ENCODE peak calls at places on chromosomes 13 and 19, in five cellular contexts. One of them, this sample, is unnamed. For H3K4me1, the result is how much of the 10 kb centered on the place peaks cover.

GRCh38 chr13:104984296-104984818 is 1551.1 kb downstream of the EFNB2 start:
- DNase-seq in spleen: no peak
- DNase-seq in breast epithelium: no peak
- DNase-seq in GM12878: peak
- DNase-seq in stomach: peak
- DNase-seq in this sample: no peak

GRCh38 chr13:30819136-30819875 is 84.0 kb downstream of the ALOX5AP start:
- DNase-seq in spleen: no peak
- DNase-seq in breast epithelium: no peak
- DNase-seq in GM12878: no peak
- DNase-seq in stomach: no peak
- DNase-seq in this sample: no peak

GRCh38 chr19:4182082-4182926 is at the start of the genes ANKRD24 and SIRT6:
- DNase-seq in spleen: peak
- DNase-seq in breast epithelium: peak
- DNase-seq in GM12878: peak
- DNase-seq in stomach: peak
- DNase-seq in this sample: peak

GRCh38 chr19:4357921-4358326 is 14.6 kb downstream of the MPND start:
- DNase-seq in spleen: no peak
- DNase-seq in breast epithelium: no peak
- DNase-seq in GM12878: no peak
- DNase-seq in stomach: no peak
- DNase-seq in this sample: no peak

GRCh38 chr19:46896076-46896794 is 35.4 kb downstream of the ARHGAP35 start:
- DNase-seq in spleen: no peak
- DNase-seq in breast epithelium: no peak
- DNase-seq in GM12878: no peak
- DNase-seq in stomach: no peak
- DNase-seq in this sample: no peak

GRCh38 chr13:110517505-110518149 is 43.9 kb downstream of the RAB20 start:
- DNase-seq in spleen: no peak
- DNase-seq in breast epithelium: no peak
- DNase-seq in GM12878: no peak
- DNase-seq in stomach: no peak
- DNase-seq in this sample: no peak

GRCh38 chr19:39492788-39493187 is 6.0 kb upstream of the DLL3 start:
- DNase-seq in spleen: no peak
- DNase-seq in breast epithelium: no peak
- DNase-seq in GM12878: no peak
- DNase-seq in stomach: no peak
- DNase-seq in this sample: no peak

GRCh38 chr13:102721800-102722231 is 27.0 kb upstream of the METTL21C start:
- DNase-seq in spleen: no peak
- DNase-seq in breast epithelium: no peak
- DNase-seq in GM12878: no peak
- DNase-seq in stomach: no peak
- DNase-seq in this sample: no peak

GRCh38 chr19:34173145-34173956 is 1.0 kb downstream of the LSM14A start:
- DNase-seq in spleen: peak
- DNase-seq in breast epithelium: peak
- DNase-seq in GM12878: no peak
- DNase-seq in stomach: peak
- DNase-seq in this sample: peak

GRCh38 chr19:1465191-1466016 is 13.6 kb downstream of the C19orf25 start:
- DNase-seq in spleen: peak
- DNase-seq in breast epithelium: no peak
- DNase-seq in GM12878: no peak
- DNase-seq in stomach: peak
- DNase-seq in this sample: peak

GRCh38 chr19:1460033-1460995 is 10.4 kb downstream of the APC2 start:
- DNase-seq in spleen: no peak
- DNase-seq in breast epithelium: no peak
- DNase-seq in GM12878: no peak
- DNase-seq in stomach: no peak
- DNase-seq in this sample: no peak

GRCh38 chr19:1459479-1459878 is 9.6 kb downstream of the APC2 start:
- DNase-seq in spleen: no peak
- DNase-seq in breast epithelium: no peak
- DNase-seq in GM12878: no peak
- DNase-seq in stomach: no peak
- DNase-seq in this sample: no peak

GRCh38 chr19:1457892-1458291 is 8.0 kb downstream of the APC2 start:
- DNase-seq in spleen: no peak
- DNase-seq in breast epithelium: no peak
- DNase-seq in GM12878: no peak
- DNase-seq in stomach: no peak
- DNase-seq in this sample: no peak

DNA sequence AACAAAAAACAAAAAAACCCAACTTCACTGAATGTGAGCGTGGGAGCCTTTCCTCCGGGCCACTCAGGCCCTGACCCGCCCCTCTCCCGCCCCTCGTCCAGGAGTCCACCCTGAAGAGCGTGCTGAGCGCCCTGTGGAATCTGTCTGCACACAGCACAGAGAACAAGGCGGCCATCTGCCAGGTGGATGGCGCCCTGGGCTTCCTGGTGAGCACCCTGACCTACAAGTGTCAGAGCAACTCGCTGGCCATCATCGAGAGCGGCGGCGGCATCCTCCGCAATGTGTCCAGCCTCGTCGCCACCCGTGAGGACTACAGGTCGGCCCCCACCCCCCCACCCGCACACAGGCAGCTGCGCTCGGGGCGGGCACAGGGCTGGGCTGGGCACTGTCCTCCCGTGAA is 11.9 kb downstream of the APC2 start:
- DNase-seq in spleen: no peak
- DNase-seq in breast epithelium: no peak
- DNase-seq in GM12878: no peak
- DNase-seq in stomach: no peak
- DNase-seq in this sample: no peak
- H3K4me1 ChIP-seq in spleen: under half
- H3K4me1 ChIP-seq in breast epithelium: under half
- H3K4me1 ChIP-seq in GM12878: under half
- H3K4me1 ChIP-seq in stomach: under half
- H3K4me1 ChIP-seq in this sample: under half

GRCh38 chr19:7197760-7198696 is 96.2 kb downstream of the INSR start:
- DNase-seq in spleen: peak
- DNase-seq in breast epithelium: peak
- DNase-seq in GM12878: peak
- DNase-seq in stomach: peak
- DNase-seq in this sample: peak
- TF ChIP-seq POLR2AphosphoS5 in spleen: peak
- TF ChIP-seq POLR2AphosphoS5 in breast epithelium: peak
- TF ChIP-seq POLR2AphosphoS5 in GM12878: peak
- TF ChIP-seq POLR2AphosphoS5 in stomach: no peak
- TF ChIP-seq POLR2AphosphoS5 in this sample: peak

DNA sequence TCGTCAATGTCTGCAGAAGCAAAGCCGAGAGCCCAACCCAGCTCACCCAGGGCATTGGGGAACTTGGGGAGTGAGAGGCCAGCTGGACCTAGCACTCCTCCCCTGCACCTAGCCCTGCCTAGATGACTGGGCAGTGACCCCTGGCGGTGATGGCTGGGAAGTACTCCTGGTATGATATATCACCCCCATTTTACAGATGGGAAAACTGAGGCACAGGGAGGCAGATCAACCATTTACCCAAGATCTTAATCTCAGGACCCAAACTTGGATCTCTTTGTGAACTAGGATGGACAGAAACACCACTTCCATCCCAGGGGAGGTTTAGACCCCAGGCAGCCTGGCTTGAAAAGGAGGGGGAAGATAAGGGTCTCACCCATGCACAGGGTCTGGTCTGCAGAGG is 43.5 kb downstream of the CCL25 start:
- DNase-seq in spleen: no peak
- DNase-seq in breast epithelium: no peak
- DNase-seq in GM12878: no peak
- DNase-seq in stomach: no peak
- DNase-seq in this sample: no peak
- TF ChIP-seq CTCF in spleen: no peak
- TF ChIP-seq CTCF in breast epithelium: no peak
- TF ChIP-seq CTCF in GM12878: no peak
- TF ChIP-seq CTCF in stomach: no peak
- TF ChIP-seq CTCF in this sample: no peak

GRCh38 chr19:1098177-1099051 is 3.2 kb upstream of the POLR2E start:
- DNase-seq in spleen: peak
- DNase-seq in breast epithelium: no peak
- DNase-seq in GM12878: no peak
- DNase-seq in stomach: peak
- DNase-seq in this sample: no peak
- H3K4me1 ChIP-seq in spleen: half or more
- H3K4me1 ChIP-seq in breast epithelium: under half
- H3K4me1 ChIP-seq in GM12878: under half
- H3K4me1 ChIP-seq in stomach: half or more
- H3K4me1 ChIP-seq in this sample: under half

GRCh38 chr19:35732540-35733179 is 9.6 kb downstream of the IGFLR1 start:
- DNase-seq in spleen: no peak
- DNase-seq in breast epithelium: no peak
- DNase-seq in GM12878: no peak
- DNase-seq in stomach: no peak
- DNase-seq in this sample: no peak

GRCh38 chr19:35731353-35731752 is 10.9 kb downstream of the IGFLR1 start:
- DNase-seq in spleen: no peak
- DNase-seq in breast epithelium: no peak
- DNase-seq in GM12878: no peak
- DNase-seq in stomach: no peak
- DNase-seq in this sample: peak

GRCh38 chr19:35733180-35734125 is 8.8 kb downstream of the IGFLR1 start:
- DNase-seq in spleen: no peak
- DNase-seq in breast epithelium: no peak
- DNase-seq in GM12878: no peak
- DNase-seq in stomach: no peak
- DNase-seq in this sample: no peak

GRCh38 chr19:35730326-35730725 is 11.9 kb downstream of the IGFLR1 start:
- DNase-seq in spleen: no peak
- DNase-seq in breast epithelium: no peak
- DNase-seq in GM12878: no peak
- DNase-seq in stomach: no peak
- DNase-seq in this sample: no peak

DNA sequence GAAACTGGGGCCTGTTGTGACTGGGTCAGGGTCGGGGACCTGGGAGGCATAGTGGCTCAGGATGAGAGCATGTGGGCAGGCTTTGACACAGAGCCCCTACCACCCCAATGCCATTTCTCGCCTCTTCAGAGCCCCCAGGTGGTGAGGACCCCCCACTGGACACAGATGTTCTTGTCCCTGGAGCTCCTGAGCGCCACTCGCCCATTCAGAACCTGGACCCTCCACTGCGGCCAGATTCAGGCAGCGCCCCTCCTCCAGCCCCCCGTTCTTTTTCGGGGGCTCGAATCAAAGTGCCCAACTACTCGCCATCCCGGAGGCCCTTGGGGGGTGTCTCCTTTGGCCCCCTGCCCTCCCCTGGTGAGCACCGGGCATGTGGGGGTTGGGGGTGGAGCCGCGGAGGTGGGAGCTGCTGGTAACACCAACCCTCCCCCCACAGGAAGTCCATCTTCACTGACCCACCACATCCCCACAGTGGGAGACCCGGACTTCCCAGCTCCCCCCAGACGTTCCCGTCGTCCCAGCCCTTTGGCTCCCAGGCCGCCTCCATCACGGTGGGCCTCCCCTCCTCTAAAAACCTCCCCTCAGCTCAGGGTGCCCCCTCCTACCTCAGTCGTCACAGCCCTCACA is 10.4 kb downstream of the IGFLR1 start:
- DNase-seq in spleen: no peak
- DNase-seq in breast epithelium: no peak
- DNase-seq in GM12878: no peak
- DNase-seq in stomach: no peak
- DNase-seq in this sample: no peak
- TF ChIP-seq POLR2AphosphoS5 in spleen: no peak
- TF ChIP-seq POLR2AphosphoS5 in breast epithelium: no peak
- TF ChIP-seq POLR2AphosphoS5 in GM12878: no peak
- TF ChIP-seq POLR2AphosphoS5 in stomach: no peak
- TF ChIP-seq POLR2AphosphoS5 in this sample: no peak

DNA sequence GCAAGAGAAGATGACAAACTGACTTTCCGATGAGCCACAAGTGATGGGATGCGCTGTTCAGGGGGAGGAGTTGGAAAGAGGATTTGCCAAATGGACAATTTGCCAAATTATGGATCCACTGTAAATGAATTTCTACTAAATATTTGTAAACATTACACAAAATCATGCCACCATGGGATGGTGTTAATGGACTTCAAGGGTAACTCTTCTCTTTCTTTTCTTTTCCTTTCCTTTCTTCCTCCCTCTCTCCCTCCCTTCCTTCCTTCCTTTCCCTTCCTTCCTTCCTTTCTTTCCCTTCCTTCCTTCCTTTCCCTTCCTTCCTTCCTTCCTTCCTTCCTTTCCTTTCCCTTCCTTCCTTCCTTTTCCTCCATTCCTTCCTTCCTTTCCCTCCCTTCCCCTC is 76.0 kb upstream of the PEG3 start:
- DNase-seq in spleen: no peak
- DNase-seq in breast epithelium: no peak
- DNase-seq in GM12878: no peak
- DNase-seq in stomach: no peak
- DNase-seq in this sample: no peak
- TF ChIP-seq CTCF in spleen: no peak
- TF ChIP-seq CTCF in breast epithelium: no peak
- TF ChIP-seq CTCF in GM12878: no peak
- TF ChIP-seq CTCF in stomach: no peak
- TF ChIP-seq CTCF in this sample: no peak

GRCh38 chr13:77313923-77314322 is 13.0 kb downstream of the MYCBP2 start:
- DNase-seq in spleen: no peak
- DNase-seq in breast epithelium: no peak
- DNase-seq in GM12878: no peak
- DNase-seq in stomach: no peak
- DNase-seq in this sample: no peak
- H3K4me1 ChIP-seq in spleen: half or more
- H3K4me1 ChIP-seq in breast epithelium: under half
- H3K4me1 ChIP-seq in GM12878: under half
- H3K4me1 ChIP-seq in stomach: under half
- H3K4me1 ChIP-seq in this sample: under half

This sample was measured in prostate gland.